ENCODE peak calls at places on chromosomes 6 and 20, in nine cellular contexts. One of them, this sample, is unnamed.

GRCh38 chr6:33929575-33930288 is 125.9 kb upstream of the MLN start:
- DNase-seq in CD8-positive, alpha-beta T cell: no peak
- DNase-seq in cardiac fibroblast: no peak
- DNase-seq in astrocyte: no peak
- DNase-seq in astrocyte of the spinal cord: no peak
- DNase-seq in GM23338: no peak
- DNase-seq in HepG2: no peak
- DNase-seq in ovary: peak
- DNase-seq in lower lobe of right lung: no peak
- DNase-seq in this sample: no peak

GRCh38 chr6:6811151-6812002 is 222.9 kb downstream of the LY86 start:
- DNase-seq in CD8-positive, alpha-beta T cell: no peak
- DNase-seq in cardiac fibroblast: peak
- DNase-seq in astrocyte: peak
- DNase-seq in astrocyte of the spinal cord: peak
- DNase-seq in GM23338: peak
- DNase-seq in HepG2: peak
- DNase-seq in ovary: no peak
- DNase-seq in lower lobe of right lung: no peak
- DNase-seq in this sample: peak

GRCh38 chr6:35663447-35664235 is 25.1 kb downstream of the FKBP5 start:
- DNase-seq in CD8-positive, alpha-beta T cell: no peak
- DNase-seq in cardiac fibroblast: peak
- DNase-seq in astrocyte: peak
- DNase-seq in astrocyte of the spinal cord: peak
- DNase-seq in GM23338: peak
- DNase-seq in HepG2: no peak
- DNase-seq in ovary: no peak
- DNase-seq in lower lobe of right lung: no peak
- DNase-seq in this sample: peak

GRCh38 chr6:139368661-139369060 is 5.8 kb downstream of the CITED2 start:
- DNase-seq in CD8-positive, alpha-beta T cell: no peak
- DNase-seq in cardiac fibroblast: no peak
- DNase-seq in astrocyte: no peak
- DNase-seq in astrocyte of the spinal cord: no peak
- DNase-seq in GM23338: peak
- DNase-seq in HepG2: no peak
- DNase-seq in ovary: no peak
- DNase-seq in lower lobe of right lung: no peak
- DNase-seq in this sample: no peak

GRCh38 chr6:153237670-153238069 is 106.6 kb upstream of the RGS17 start:
- DNase-seq in CD8-positive, alpha-beta T cell: no peak
- DNase-seq in cardiac fibroblast: no peak
- DNase-seq in astrocyte: no peak
- DNase-seq in astrocyte of the spinal cord: no peak
- DNase-seq in GM23338: no peak
- DNase-seq in HepG2: no peak
- DNase-seq in ovary: no peak
- DNase-seq in lower lobe of right lung: no peak
- DNase-seq in this sample: no peak

GRCh38 chr6:21593412-21593926 is at the start of gene SOX4:
- DNase-seq in CD8-positive, alpha-beta T cell: peak
- DNase-seq in cardiac fibroblast: peak
- DNase-seq in astrocyte: peak
- DNase-seq in astrocyte of the spinal cord: peak
- DNase-seq in GM23338: peak
- DNase-seq in HepG2: peak
- DNase-seq in ovary: peak
- DNase-seq in lower lobe of right lung: peak
- DNase-seq in this sample: peak

GRCh38 chr20:24965065-24965919 is 16.2 kb downstream of the CST7 start:
- DNase-seq in CD8-positive, alpha-beta T cell: no peak
- DNase-seq in cardiac fibroblast: no peak
- DNase-seq in astrocyte: no peak
- DNase-seq in astrocyte of the spinal cord: no peak
- DNase-seq in GM23338: no peak
- DNase-seq in HepG2: no peak
- DNase-seq in ovary: peak
- DNase-seq in lower lobe of right lung: peak
- DNase-seq in this sample: no peak

GRCh38 chr20:3797592-3798404 is 1.7 kb downstream of the CDC25B start:
- DNase-seq in CD8-positive, alpha-beta T cell: peak
- DNase-seq in cardiac fibroblast: no peak
- DNase-seq in astrocyte: no peak
- DNase-seq in astrocyte of the spinal cord: no peak
- DNase-seq in GM23338: no peak
- DNase-seq in HepG2: peak
- DNase-seq in ovary: peak
- DNase-seq in lower lobe of right lung: peak
- DNase-seq in this sample: peak

GRCh38 chr6:111573892-111574800 is 31.5 kb downstream of the TRAF3IP2 start:
- DNase-seq in CD8-positive, alpha-beta T cell: no peak
- DNase-seq in cardiac fibroblast: peak
- DNase-seq in astrocyte: peak
- DNase-seq in astrocyte of the spinal cord: peak
- DNase-seq in GM23338: no peak
- DNase-seq in HepG2: no peak
- DNase-seq in ovary: no peak
- DNase-seq in lower lobe of right lung: no peak
- DNase-seq in this sample: peak

GRCh38 chr6:12138377-12138776 is 126.3 kb downstream of the HIVEP1 start:
- DNase-seq in CD8-positive, alpha-beta T cell: peak
- DNase-seq in cardiac fibroblast: no peak
- DNase-seq in astrocyte: no peak
- DNase-seq in astrocyte of the spinal cord: no peak
- DNase-seq in GM23338: no peak
- DNase-seq in HepG2: peak
- DNase-seq in ovary: no peak
- DNase-seq in lower lobe of right lung: no peak
- DNase-seq in this sample: no peak

GRCh38 chr6:97174471-97174870 is 108.5 kb downstream of the MMS22L start:
- DNase-seq in CD8-positive, alpha-beta T cell: no peak
- DNase-seq in cardiac fibroblast: no peak
- DNase-seq in astrocyte: no peak
- DNase-seq in astrocyte of the spinal cord: no peak
- DNase-seq in GM23338: no peak
- DNase-seq in HepG2: no peak
- DNase-seq in ovary: no peak
- DNase-seq in lower lobe of right lung: no peak
- DNase-seq in this sample: no peak

GRCh38 chr6:119979862-119980261 is 630.3 kb upstream of the MAN1A1 start:
- DNase-seq in CD8-positive, alpha-beta T cell: no peak
- DNase-seq in cardiac fibroblast: peak
- DNase-seq in astrocyte: no peak
- DNase-seq in astrocyte of the spinal cord: peak
- DNase-seq in GM23338: peak
- DNase-seq in HepG2: peak
- DNase-seq in ovary: no peak
- DNase-seq in lower lobe of right lung: no peak
- DNase-seq in this sample: peak

GRCh38 chr20:4443016-4443415 is 278.7 kb upstream of the PRND start:
- DNase-seq in CD8-positive, alpha-beta T cell: no peak
- DNase-seq in cardiac fibroblast: no peak
- DNase-seq in astrocyte: no peak
- DNase-seq in astrocyte of the spinal cord: no peak
- DNase-seq in GM23338: no peak
- DNase-seq in HepG2: no peak
- DNase-seq in ovary: no peak
- DNase-seq in lower lobe of right lung: no peak
- DNase-seq in this sample: no peak

GRCh38 chr6:142927904-142928303 is 17.1 kb downstream of the HIVEP2 start:
- DNase-seq in CD8-positive, alpha-beta T cell: no peak
- DNase-seq in cardiac fibroblast: peak
- DNase-seq in astrocyte: no peak
- DNase-seq in astrocyte of the spinal cord: peak
- DNase-seq in GM23338: no peak
- DNase-seq in HepG2: peak
- DNase-seq in ovary: no peak
- DNase-seq in lower lobe of right lung: no peak
- DNase-seq in this sample: peak

GRCh38 chr20:29318871-29319461 is 1938.5 kb upstream of the DEFB115 start:
- DNase-seq in CD8-positive, alpha-beta T cell: no peak
- DNase-seq in cardiac fibroblast: no peak
- DNase-seq in astrocyte: no peak
- DNase-seq in astrocyte of the spinal cord: no peak
- DNase-seq in GM23338: peak
- DNase-seq in HepG2: no peak
- DNase-seq in ovary: no peak
- DNase-seq in lower lobe of right lung: no peak
- DNase-seq in this sample: no peak

GRCh38 chr6:120994573-120994967 is 339.7 kb downstream of the TBC1D32 start:
- DNase-seq in CD8-positive, alpha-beta T cell: no peak
- DNase-seq in cardiac fibroblast: no peak
- DNase-seq in astrocyte: no peak
- DNase-seq in astrocyte of the spinal cord: no peak
- DNase-seq in GM23338: no peak
- DNase-seq in HepG2: no peak
- DNase-seq in ovary: no peak
- DNase-seq in lower lobe of right lung: no peak
- DNase-seq in this sample: no peak
- TF ChIP-seq CTCF in CD8-positive, alpha-beta T cell: no peak
- TF ChIP-seq CTCF in cardiac fibroblast: no peak
- TF ChIP-seq CTCF in astrocyte: no peak
- TF ChIP-seq CTCF in astrocyte of the spinal cord: no peak
- TF ChIP-seq CTCF in GM23338: no peak
- TF ChIP-seq CTCF in HepG2: no peak
- TF ChIP-seq CTCF in ovary: no peak
- TF ChIP-seq CTCF in lower lobe of right lung: no peak
- TF ChIP-seq CTCF in this sample: no peak

GRCh38 chr6:85677243-85677956 is 34.7 kb upstream of the SYNCRIP start:
- DNase-seq in CD8-positive, alpha-beta T cell: no peak
- DNase-seq in cardiac fibroblast: peak
- DNase-seq in astrocyte: no peak
- DNase-seq in astrocyte of the spinal cord: peak
- DNase-seq in GM23338: no peak
- DNase-seq in HepG2: no peak
- DNase-seq in ovary: no peak
- DNase-seq in lower lobe of right lung: no peak
- DNase-seq in this sample: peak
- TF ChIP-seq CTCF in CD8-positive, alpha-beta T cell: no peak
- TF ChIP-seq CTCF in cardiac fibroblast: no peak
- TF ChIP-seq CTCF in astrocyte: peak
- TF ChIP-seq CTCF in astrocyte of the spinal cord: peak
- TF ChIP-seq CTCF in GM23338: peak
- TF ChIP-seq CTCF in HepG2: peak
- TF ChIP-seq CTCF in ovary: no peak
- TF ChIP-seq CTCF in lower lobe of right lung: peak
- TF ChIP-seq CTCF in this sample: peak

DNA sequence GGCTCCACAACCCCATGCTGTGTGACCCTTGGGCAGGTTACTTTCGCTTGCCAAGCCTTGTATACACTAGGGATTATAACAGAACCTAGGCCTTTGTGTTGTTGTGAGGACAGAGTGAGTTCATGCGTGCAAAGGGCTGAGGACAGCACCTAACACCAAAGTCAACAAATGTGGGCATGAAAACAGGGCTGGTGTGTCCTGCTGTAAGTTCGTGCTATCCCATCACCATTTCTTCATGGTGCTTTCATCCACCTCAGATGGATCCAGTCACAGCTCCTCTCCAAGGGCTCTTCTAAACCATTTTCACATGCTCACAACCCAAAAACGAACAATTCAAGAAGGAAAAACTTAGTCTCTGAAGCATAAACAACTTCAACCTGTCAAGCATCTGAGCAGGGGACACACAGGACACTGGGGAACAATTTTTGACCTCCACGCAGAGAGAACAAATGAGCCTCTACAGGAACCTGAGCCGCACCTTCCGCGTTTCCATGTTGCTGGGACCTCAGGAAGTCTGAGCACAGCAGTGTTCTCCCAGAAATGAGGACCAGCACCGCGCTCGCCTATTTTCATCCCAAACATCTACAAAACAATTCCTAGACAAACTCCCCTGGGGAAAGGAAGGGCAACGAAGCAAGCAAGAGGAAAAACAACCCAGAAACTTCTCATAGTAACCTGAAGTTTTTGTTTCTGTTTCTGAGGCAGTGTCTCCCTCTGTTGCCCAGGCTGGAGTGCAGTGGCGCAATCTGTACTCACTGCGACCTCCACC is 3.1 kb downstream of the LRP11 start:
- DNase-seq in CD8-positive, alpha-beta T cell: no peak
- DNase-seq in cardiac fibroblast: peak
- DNase-seq in astrocyte: peak
- DNase-seq in astrocyte of the spinal cord: peak
- DNase-seq in GM23338: no peak
- DNase-seq in HepG2: peak
- DNase-seq in ovary: no peak
- DNase-seq in lower lobe of right lung: no peak
- DNase-seq in this sample: peak
- TF ChIP-seq CTCF in CD8-positive, alpha-beta T cell: no peak
- TF ChIP-seq CTCF in cardiac fibroblast: no peak
- TF ChIP-seq CTCF in astrocyte: no peak
- TF ChIP-seq CTCF in astrocyte of the spinal cord: peak
- TF ChIP-seq CTCF in GM23338: no peak
- TF ChIP-seq CTCF in HepG2: peak
- TF ChIP-seq CTCF in ovary: no peak
- TF ChIP-seq CTCF in lower lobe of right lung: no peak
- TF ChIP-seq CTCF in this sample: peak

GRCh38 chr6:107827541-107827940 is 3.4 kb upstream of the SCML4 start:
- DNase-seq in CD8-positive, alpha-beta T cell: no peak
- DNase-seq in cardiac fibroblast: no peak
- DNase-seq in astrocyte: no peak
- DNase-seq in astrocyte of the spinal cord: no peak
- DNase-seq in GM23338: peak
- DNase-seq in HepG2: no peak
- DNase-seq in ovary: no peak
- DNase-seq in lower lobe of right lung: no peak
- DNase-seq in this sample: no peak

GRCh38 chr6:107833136-107833535 is 9.0 kb upstream of the SCML4 start:
- DNase-seq in CD8-positive, alpha-beta T cell: no peak
- DNase-seq in cardiac fibroblast: no peak
- DNase-seq in astrocyte: no peak
- DNase-seq in astrocyte of the spinal cord: no peak
- DNase-seq in GM23338: no peak
- DNase-seq in HepG2: no peak
- DNase-seq in ovary: no peak
- DNase-seq in lower lobe of right lung: no peak
- DNase-seq in this sample: no peak

GRCh38 chr6:107832146-107833056 is 8.3 kb upstream of the SCML4 start:
- DNase-seq in CD8-positive, alpha-beta T cell: no peak
- DNase-seq in cardiac fibroblast: no peak
- DNase-seq in astrocyte: no peak
- DNase-seq in astrocyte of the spinal cord: no peak
- DNase-seq in GM23338: no peak
- DNase-seq in HepG2: no peak
- DNase-seq in ovary: no peak
- DNase-seq in lower lobe of right lung: no peak
- DNase-seq in this sample: no peak

GRCh38 chr6:107830060-107830459 is 5.9 kb upstream of the SCML4 start:
- DNase-seq in CD8-positive, alpha-beta T cell: no peak
- DNase-seq in cardiac fibroblast: no peak
- DNase-seq in astrocyte: no peak
- DNase-seq in astrocyte of the spinal cord: no peak
- DNase-seq in GM23338: no peak
- DNase-seq in HepG2: no peak
- DNase-seq in ovary: no peak
- DNase-seq in lower lobe of right lung: no peak
- DNase-seq in this sample: no peak
- TF ChIP-seq CTCF in CD8-positive, alpha-beta T cell: no peak
- TF ChIP-seq CTCF in cardiac fibroblast: no peak
- TF ChIP-seq CTCF in astrocyte: no peak
- TF ChIP-seq CTCF in astrocyte of the spinal cord: no peak
- TF ChIP-seq CTCF in GM23338: no peak
- TF ChIP-seq CTCF in HepG2: no peak
- TF ChIP-seq CTCF in ovary: no peak
- TF ChIP-seq CTCF in lower lobe of right lung: no peak
- TF ChIP-seq CTCF in this sample: no peak

GRCh38 chr6:1524040-1524480 is 85.7 kb upstream of the FOXC1 start:
- DNase-seq in CD8-positive, alpha-beta T cell: peak
- DNase-seq in cardiac fibroblast: peak
- DNase-seq in astrocyte: peak
- DNase-seq in astrocyte of the spinal cord: peak
- DNase-seq in GM23338: peak
- DNase-seq in HepG2: no peak
- DNase-seq in ovary: peak
- DNase-seq in lower lobe of right lung: peak
- DNase-seq in this sample: peak
- TF ChIP-seq CTCF in CD8-positive, alpha-beta T cell: peak
- TF ChIP-seq CTCF in cardiac fibroblast: peak
- TF ChIP-seq CTCF in astrocyte: peak
- TF ChIP-seq CTCF in astrocyte of the spinal cord: peak
- TF ChIP-seq CTCF in GM23338: peak
- TF ChIP-seq CTCF in HepG2: peak
- TF ChIP-seq CTCF in ovary: no peak
- TF ChIP-seq CTCF in lower lobe of right lung: peak
- TF ChIP-seq CTCF in this sample: peak

This sample was measured in choroid plexus epithelial cell.